ENCODE peak calls at places on chromosome 7, in seven cellular contexts. One of them, this sample, is unnamed.

GRCh38 chr7:30327813-30328212 is 43.4 kb downstream of the ZNRF2 start:
- DNase-seq in globus pallidus: no peak
- DNase-seq in HTR-8/SVneo: no peak
- DNase-seq in Peyer's patch: no peak
- DNase-seq in effector memory CD4-positive, alpha-beta T cell: no peak
- DNase-seq in brain microvascular endothelial cell: peak
- DNase-seq in CD8-positive, alpha-beta T cell: no peak
- DNase-seq in this sample: no peak

GRCh38 chr7:30135551-30136271 is 925 bp downstream of the MTURN start:
- DNase-seq in globus pallidus: peak
- DNase-seq in HTR-8/SVneo: peak
- DNase-seq in Peyer's patch: peak
- DNase-seq in effector memory CD4-positive, alpha-beta T cell: peak
- DNase-seq in brain microvascular endothelial cell: peak
- DNase-seq in CD8-positive, alpha-beta T cell: peak
- DNase-seq in this sample: peak

GRCh38 chr7:155965010-155965409 is 152.7 kb upstream of the SHH start:
- DNase-seq in globus pallidus: no peak
- DNase-seq in HTR-8/SVneo: no peak
- DNase-seq in Peyer's patch: no peak
- DNase-seq in effector memory CD4-positive, alpha-beta T cell: no peak
- DNase-seq in brain microvascular endothelial cell: peak
- DNase-seq in CD8-positive, alpha-beta T cell: no peak
- DNase-seq in this sample: no peak

GRCh38 chr7:151063212-151063561 is 3.8 kb downstream of the SLC4A2 start:
- DNase-seq in globus pallidus: no peak
- DNase-seq in HTR-8/SVneo: no peak
- DNase-seq in Peyer's patch: no peak
- DNase-seq in effector memory CD4-positive, alpha-beta T cell: no peak
- DNase-seq in brain microvascular endothelial cell: no peak
- DNase-seq in CD8-positive, alpha-beta T cell: no peak
- DNase-seq in this sample: no peak

GRCh38 chr7:149071641-149072437 is 18.7 kb downstream of the ZNF786 start:
- DNase-seq in globus pallidus: no peak
- DNase-seq in HTR-8/SVneo: no peak
- DNase-seq in Peyer's patch: no peak
- DNase-seq in effector memory CD4-positive, alpha-beta T cell: peak
- DNase-seq in brain microvascular endothelial cell: no peak
- DNase-seq in CD8-positive, alpha-beta T cell: peak
- DNase-seq in this sample: no peak

GRCh38 chr7:40621592-40621998 is 486.8 kb downstream of the SUGCT start:
- DNase-seq in globus pallidus: no peak
- DNase-seq in HTR-8/SVneo: no peak
- DNase-seq in Peyer's patch: no peak
- DNase-seq in effector memory CD4-positive, alpha-beta T cell: no peak
- DNase-seq in brain microvascular endothelial cell: no peak
- DNase-seq in CD8-positive, alpha-beta T cell: no peak
- DNase-seq in this sample: no peak

GRCh38 chr7:46059308-46060020 is 138.4 kb upstream of the IGFBP3 start:
- DNase-seq in globus pallidus: no peak
- DNase-seq in HTR-8/SVneo: no peak
- DNase-seq in Peyer's patch: no peak
- DNase-seq in effector memory CD4-positive, alpha-beta T cell: no peak
- DNase-seq in brain microvascular endothelial cell: no peak
- DNase-seq in CD8-positive, alpha-beta T cell: no peak
- DNase-seq in this sample: no peak

GRCh38 chr7:157568785-157569584 is 232.2 kb downstream of the DNAJB6 start:
- DNase-seq in globus pallidus: peak
- DNase-seq in HTR-8/SVneo: peak
- DNase-seq in Peyer's patch: peak
- DNase-seq in effector memory CD4-positive, alpha-beta T cell: peak
- DNase-seq in brain microvascular endothelial cell: peak
- DNase-seq in CD8-positive, alpha-beta T cell: peak
- DNase-seq in this sample: peak

GRCh38 chr7:79430391-79430790 is 23.1 kb downstream of the MAGI2 start:
- DNase-seq in globus pallidus: no peak
- DNase-seq in HTR-8/SVneo: no peak
- DNase-seq in Peyer's patch: no peak
- DNase-seq in effector memory CD4-positive, alpha-beta T cell: no peak
- DNase-seq in brain microvascular endothelial cell: no peak
- DNase-seq in CD8-positive, alpha-beta T cell: no peak
- DNase-seq in this sample: no peak

GRCh38 chr7:106029941-106030340 is 66.9 kb downstream of the CDHR3 start:
- DNase-seq in globus pallidus: no peak
- DNase-seq in HTR-8/SVneo: no peak
- DNase-seq in Peyer's patch: no peak
- DNase-seq in effector memory CD4-positive, alpha-beta T cell: no peak
- DNase-seq in brain microvascular endothelial cell: no peak
- DNase-seq in CD8-positive, alpha-beta T cell: no peak
- DNase-seq in this sample: no peak

GRCh38 chr7:97104719-97105129 is 12.8 kb upstream of the SDHAF3 start:
- DNase-seq in globus pallidus: peak
- DNase-seq in HTR-8/SVneo: peak
- DNase-seq in Peyer's patch: peak
- DNase-seq in effector memory CD4-positive, alpha-beta T cell: peak
- DNase-seq in brain microvascular endothelial cell: peak
- DNase-seq in CD8-positive, alpha-beta T cell: peak
- DNase-seq in this sample: peak

GRCh38 chr7:55021951-55022617 is 3.3 kb downstream of the EGFR start:
- DNase-seq in globus pallidus: no peak
- DNase-seq in HTR-8/SVneo: no peak
- DNase-seq in Peyer's patch: no peak
- DNase-seq in effector memory CD4-positive, alpha-beta T cell: no peak
- DNase-seq in brain microvascular endothelial cell: peak
- DNase-seq in CD8-positive, alpha-beta T cell: no peak
- DNase-seq in this sample: no peak

GRCh38 chr7:76262683-76263402 is 39.6 kb upstream of the HSPB1 start:
- DNase-seq in globus pallidus: peak
- DNase-seq in HTR-8/SVneo: peak
- DNase-seq in Peyer's patch: peak
- DNase-seq in effector memory CD4-positive, alpha-beta T cell: no peak
- DNase-seq in brain microvascular endothelial cell: peak
- DNase-seq in CD8-positive, alpha-beta T cell: no peak
- DNase-seq in this sample: peak

GRCh38 chr7:14504134-14504533 is 398.4 kb downstream of the DGKB start:
- DNase-seq in globus pallidus: peak
- DNase-seq in HTR-8/SVneo: no peak
- DNase-seq in Peyer's patch: no peak
- DNase-seq in effector memory CD4-positive, alpha-beta T cell: no peak
- DNase-seq in brain microvascular endothelial cell: no peak
- DNase-seq in CD8-positive, alpha-beta T cell: no peak
- DNase-seq in this sample: no peak

GRCh38 chr7:68216046-68216445 is 1219.4 kb downstream of the TYW1 start:
- DNase-seq in globus pallidus: peak
- DNase-seq in HTR-8/SVneo: no peak
- DNase-seq in Peyer's patch: no peak
- DNase-seq in effector memory CD4-positive, alpha-beta T cell: no peak
- DNase-seq in brain microvascular endothelial cell: no peak
- DNase-seq in CD8-positive, alpha-beta T cell: no peak
- DNase-seq in this sample: no peak

GRCh38 chr7:142357953-142358520 is 100.2 kb upstream of the PRSS58 start:
- DNase-seq in globus pallidus: peak
- DNase-seq in HTR-8/SVneo: peak
- DNase-seq in Peyer's patch: no peak
- DNase-seq in effector memory CD4-positive, alpha-beta T cell: no peak
- DNase-seq in brain microvascular endothelial cell: peak
- DNase-seq in CD8-positive, alpha-beta T cell: peak
- DNase-seq in this sample: peak

GRCh38 chr7:22111661-22112060 is 166.0 kb upstream of the CDCA7L start:
- DNase-seq in globus pallidus: no peak
- DNase-seq in HTR-8/SVneo: no peak
- DNase-seq in Peyer's patch: no peak
- DNase-seq in effector memory CD4-positive, alpha-beta T cell: no peak
- DNase-seq in brain microvascular endothelial cell: no peak
- DNase-seq in CD8-positive, alpha-beta T cell: no peak
- DNase-seq in this sample: no peak

GRCh38 chr7:26305048-26305868 is 13.6 kb downstream of the SNX10 start:
- DNase-seq in globus pallidus: no peak
- DNase-seq in HTR-8/SVneo: no peak
- DNase-seq in Peyer's patch: peak
- DNase-seq in effector memory CD4-positive, alpha-beta T cell: no peak
- DNase-seq in brain microvascular endothelial cell: no peak
- DNase-seq in CD8-positive, alpha-beta T cell: no peak
- DNase-seq in this sample: no peak

GRCh38 chr7:157292770-157293412 is 43.9 kb upstream of the DNAJB6 start:
- DNase-seq in globus pallidus: no peak
- DNase-seq in HTR-8/SVneo: no peak
- DNase-seq in Peyer's patch: no peak
- DNase-seq in effector memory CD4-positive, alpha-beta T cell: no peak
- DNase-seq in brain microvascular endothelial cell: no peak
- DNase-seq in CD8-positive, alpha-beta T cell: no peak
- DNase-seq in this sample: no peak

GRCh38 chr7:99094369-99094768 is 49.5 kb downstream of the SMURF1 start:
- DNase-seq in globus pallidus: no peak
- DNase-seq in HTR-8/SVneo: no peak
- DNase-seq in Peyer's patch: no peak
- DNase-seq in effector memory CD4-positive, alpha-beta T cell: no peak
- DNase-seq in brain microvascular endothelial cell: no peak
- DNase-seq in CD8-positive, alpha-beta T cell: no peak
- DNase-seq in this sample: no peak

GRCh38 chr7:1923409-1924053 is 253.5 kb downstream of the ELFN1 start:
- DNase-seq in globus pallidus: no peak
- DNase-seq in HTR-8/SVneo: no peak
- DNase-seq in Peyer's patch: no peak
- DNase-seq in effector memory CD4-positive, alpha-beta T cell: no peak
- DNase-seq in brain microvascular endothelial cell: no peak
- DNase-seq in CD8-positive, alpha-beta T cell: peak
- DNase-seq in this sample: no peak

GRCh38 chr7:128235469-128235868 is 5.6 kb upstream of the LEP start:
- DNase-seq in globus pallidus: peak
- DNase-seq in HTR-8/SVneo: no peak
- DNase-seq in Peyer's patch: no peak
- DNase-seq in effector memory CD4-positive, alpha-beta T cell: no peak
- DNase-seq in brain microvascular endothelial cell: no peak
- DNase-seq in CD8-positive, alpha-beta T cell: no peak
- DNase-seq in this sample: peak